ENCODE peak calls at places on chromosomes 16 and 17, in six cellular contexts. K is activated CD4-positive, CD25-positive, alpha-beta regulatory T cell treated with anti-CD3 and anti-CD28 coated beads, Interleukin-2, amount 50 U/mL, for 72 hours; J is BJ; M is substantia nigra; O is NCI-H2029 treated with DMSO at 0.1 percent for 48 hours; B is B cell. C is an unnamed sample.

GRCh38 chr16:50196736-50197135 is 43.6 kb downstream of the TENT4B start:
- DNase-seq in M (no peak), O (no peak), B (no peak), K (no peak), J (no peak), C (no peak)

GRCh38 chr16:30903002-30903401 is 6.6 kb downstream of the CTF1 start:
- DNase-seq in K (no peak), M (no peak), J (no peak), O (no peak), B (no peak), C (no peak)

GRCh38 chr16:48054881-48055601 is 100.8 kb downstream of the ABCC12 start:
- DNase-seq in M (peak; percentile 10), B (peak; percentile 49), J (no peak), K (no peak), O (peak; percentile 3), C (no peak)

GRCh38 chr16:57043248-57043647 is 49.1 kb upstream of the CPNE2 start:
- DNase-seq in M (no peak), O (no peak), K (no peak), B (no peak), J (no peak), C (no peak)

GRCh38 chr16:4344659-4345438 is 6.3 kb downstream of the PAM16 start:
- DNase-seq in J (no peak), M (no peak), B (no peak), K (no peak), O (peak; percentile 61), C (no peak)

GRCh38 chr17:50715471-50715870 is 3.9 kb upstream of the LUC7L3 start:
- DNase-seq in B (no peak), K (no peak), J (no peak), M (no peak), O (no peak), C (no peak)

GRCh38 chr17:7687072-7687907 is at the start of gene TP53:
- DNase-seq in B (peak; percentile 63), M (peak; percentile 61), K (peak; percentile 84), J (peak; percentile 62), O (peak; percentile 55), C (peak; percentile 91)

GRCh38 chr17:49515196-49515770 is 20.2 kb downstream of the NGFR start:
- DNase-seq in K (no peak), O (no peak), B (peak; percentile 27), J (peak; percentile 86), M (peak; percentile 53), C (no peak)

GRCh38 chr17:511001-511690 is 158.5 kb upstream of the RPH3AL start:
- DNase-seq in O (no peak), J (peak; percentile 80), M (no peak), K (no peak), B (no peak), C (no peak)

GRCh38 chr17:30556374-30557332 is 79.4 kb downstream of the GOSR1 start:
- DNase-seq in K (no peak), O (no peak), B (no peak), M (no peak), J (no peak), C (peak; percentile 69)

GRCh38 chr16:3180445-3180878 is 7.5 kb upstream of the OR1F1 start:
- DNase-seq in B (no peak), J (no peak), M (no peak), K (no peak), O (no peak), C (no peak)

C was measured in mesenteric fat pad.